ENCODE peak calls at places on chromosomes 16 and 17, in eight cellular contexts. One of them, this sample, is unnamed.
A peak's percentile ranks its signal among the peaks of the same experiment; 100 is the strongest.

GRCh38 chr17:80270836-80271235 is 10.2 kb downstream of the RNF213 start:
- DNase-seq in uterus: no peak
- DNase-seq in upper lobe of right lung: no peak
- DNase-seq in endothelial cell of umbilical vein: no peak
- DNase-seq in right atrium auricular region: no peak
- DNase-seq in naive thymus-derived CD4-positive, alpha-beta T cell: peak; percentile 52
- DNase-seq in effector memory CD4-positive, alpha-beta T cell: peak; percentile 25
- DNase-seq in adrenal gland: no peak
- DNase-seq in this sample: no peak

GRCh38 chr16:57537596-57538234 is 1.3 kb upstream of the CCDC102A start:
- DNase-seq in adrenal gland: no peak
- DNase-seq in endothelial cell of umbilical vein: no peak
- DNase-seq in uterus: no peak
- DNase-seq in upper lobe of right lung: no peak
- DNase-seq in naive thymus-derived CD4-positive, alpha-beta T cell: peak; percentile 19
- DNase-seq in effector memory CD4-positive, alpha-beta T cell: no peak
- DNase-seq in right atrium auricular region: peak; percentile 60
- DNase-seq in this sample: no peak

GRCh38 chr16:27234603-27235002 is 31.3 kb downstream of the KDM8 start:
- DNase-seq in right atrium auricular region: no peak
- DNase-seq in uterus: no peak
- DNase-seq in endothelial cell of umbilical vein: no peak
- DNase-seq in upper lobe of right lung: peak; percentile 45
- DNase-seq in adrenal gland: no peak
- DNase-seq in naive thymus-derived CD4-positive, alpha-beta T cell: peak; percentile 39
- DNase-seq in effector memory CD4-positive, alpha-beta T cell: no peak
- DNase-seq in this sample: no peak

GRCh38 chr17:16352303-16352837 is 899 bp downstream of the CENPV start:
- DNase-seq in endothelial cell of umbilical vein: peak; percentile 53
- DNase-seq in right atrium auricular region: no peak
- DNase-seq in adrenal gland: peak; percentile 49
- DNase-seq in upper lobe of right lung: peak; percentile 65
- DNase-seq in effector memory CD4-positive, alpha-beta T cell: no peak
- DNase-seq in uterus: no peak
- DNase-seq in naive thymus-derived CD4-positive, alpha-beta T cell: peak; percentile 30
- DNase-seq in this sample: no peak

GRCh38 chr17:80036715-80037477 is 454 bp downstream of the CCDC40 start:
- DNase-seq in endothelial cell of umbilical vein: peak; percentile 56
- DNase-seq in naive thymus-derived CD4-positive, alpha-beta T cell: peak; percentile 42
- DNase-seq in right atrium auricular region: no peak
- DNase-seq in adrenal gland: peak; percentile 51
- DNase-seq in uterus: no peak
- DNase-seq in effector memory CD4-positive, alpha-beta T cell: peak; percentile 18
- DNase-seq in upper lobe of right lung: peak; percentile 71
- DNase-seq in this sample: peak; percentile 4

GRCh38 chr17:49494937-49495841 is at the start of gene NGFR:
- DNase-seq in right atrium auricular region: no peak
- DNase-seq in endothelial cell of umbilical vein: peak; percentile 15
- DNase-seq in adrenal gland: no peak
- DNase-seq in effector memory CD4-positive, alpha-beta T cell: peak; percentile 36
- DNase-seq in uterus: no peak
- DNase-seq in upper lobe of right lung: no peak
- DNase-seq in naive thymus-derived CD4-positive, alpha-beta T cell: peak; percentile 62
- DNase-seq in this sample: peak; percentile 57

GRCh38 chr17:81480140-81480917 is 32.3 kb downstream of the ACTG1 start:
- DNase-seq in upper lobe of right lung: no peak
- DNase-seq in uterus: no peak
- DNase-seq in right atrium auricular region: peak; percentile 81
- DNase-seq in naive thymus-derived CD4-positive, alpha-beta T cell: no peak
- DNase-seq in effector memory CD4-positive, alpha-beta T cell: no peak
- DNase-seq in adrenal gland: peak; percentile 92
- DNase-seq in endothelial cell of umbilical vein: no peak
- DNase-seq in this sample: no peak

GRCh38 chr17:69638516-69638915 is 224.0 kb downstream of the MAP2K6 start:
- DNase-seq in endothelial cell of umbilical vein: peak; percentile 20
- DNase-seq in uterus: no peak
- DNase-seq in effector memory CD4-positive, alpha-beta T cell: no peak
- DNase-seq in naive thymus-derived CD4-positive, alpha-beta T cell: no peak
- DNase-seq in right atrium auricular region: no peak
- DNase-seq in upper lobe of right lung: no peak
- DNase-seq in adrenal gland: no peak
- DNase-seq in this sample: no peak

GRCh38 chr17:9905078-9905415 is at the start of gene RCVRN:
- DNase-seq in endothelial cell of umbilical vein: no peak
- DNase-seq in naive thymus-derived CD4-positive, alpha-beta T cell: no peak
- DNase-seq in uterus: no peak
- DNase-seq in adrenal gland: no peak
- DNase-seq in right atrium auricular region: no peak
- DNase-seq in upper lobe of right lung: no peak
- DNase-seq in effector memory CD4-positive, alpha-beta T cell: no peak
- DNase-seq in this sample: no peak

GRCh38 chr17:79905832-79906231 is 66.6 kb upstream of the CBX4 start:
- DNase-seq in right atrium auricular region: no peak
- DNase-seq in upper lobe of right lung: no peak
- DNase-seq in adrenal gland: no peak
- DNase-seq in naive thymus-derived CD4-positive, alpha-beta T cell: no peak
- DNase-seq in effector memory CD4-positive, alpha-beta T cell: no peak
- DNase-seq in endothelial cell of umbilical vein: no peak
- DNase-seq in uterus: no peak
- DNase-seq in this sample: no peak

GRCh38 chr16:56300901-56301351 is 109.6 kb downstream of the GNAO1 start:
- DNase-seq in uterus: no peak
- DNase-seq in right atrium auricular region: no peak
- DNase-seq in naive thymus-derived CD4-positive, alpha-beta T cell: no peak
- DNase-seq in upper lobe of right lung: no peak
- DNase-seq in effector memory CD4-positive, alpha-beta T cell: no peak
- DNase-seq in adrenal gland: no peak
- DNase-seq in endothelial cell of umbilical vein: no peak
- DNase-seq in this sample: no peak

GRCh38 chr17:63543822-63544420 is 6.4 kb upstream of the DCAF7 start:
- DNase-seq in right atrium auricular region: no peak
- DNase-seq in naive thymus-derived CD4-positive, alpha-beta T cell: no peak
- DNase-seq in upper lobe of right lung: peak; percentile 46
- DNase-seq in uterus: no peak
- DNase-seq in adrenal gland: no peak
- DNase-seq in effector memory CD4-positive, alpha-beta T cell: no peak
- DNase-seq in endothelial cell of umbilical vein: no peak
- DNase-seq in this sample: no peak

GRCh38 chr17:29710891-29711418 is 88.2 kb upstream of the CORO6 start:
- DNase-seq in naive thymus-derived CD4-positive, alpha-beta T cell: no peak
- DNase-seq in adrenal gland: no peak
- DNase-seq in uterus: no peak
- DNase-seq in right atrium auricular region: no peak
- DNase-seq in upper lobe of right lung: no peak
- DNase-seq in endothelial cell of umbilical vein: no peak
- DNase-seq in effector memory CD4-positive, alpha-beta T cell: no peak
- DNase-seq in this sample: no peak

GRCh38 chr16:82783933-82784566 is 157.3 kb downstream of the CDH13 start:
- DNase-seq in effector memory CD4-positive, alpha-beta T cell: no peak
- DNase-seq in endothelial cell of umbilical vein: no peak
- DNase-seq in upper lobe of right lung: no peak
- DNase-seq in adrenal gland: no peak
- DNase-seq in uterus: no peak
- DNase-seq in naive thymus-derived CD4-positive, alpha-beta T cell: no peak
- DNase-seq in right atrium auricular region: no peak
- DNase-seq in this sample: no peak

GRCh38 chr17:48995871-48996695 is 1.1 kb upstream of the IGF2BP1 start:
- DNase-seq in naive thymus-derived CD4-positive, alpha-beta T cell: peak; percentile 33
- DNase-seq in endothelial cell of umbilical vein: peak; percentile 47
- DNase-seq in upper lobe of right lung: no peak
- DNase-seq in effector memory CD4-positive, alpha-beta T cell: no peak
- DNase-seq in right atrium auricular region: peak; percentile 43
- DNase-seq in adrenal gland: no peak
- DNase-seq in uterus: no peak
- DNase-seq in this sample: no peak

GRCh38 chr17:67628580-67629013 is 89.1 kb upstream of the NOL11 start:
- DNase-seq in adrenal gland: peak; percentile 59
- DNase-seq in effector memory CD4-positive, alpha-beta T cell: no peak
- DNase-seq in naive thymus-derived CD4-positive, alpha-beta T cell: no peak
- DNase-seq in right atrium auricular region: no peak
- DNase-seq in endothelial cell of umbilical vein: no peak
- DNase-seq in upper lobe of right lung: peak; percentile 71
- DNase-seq in uterus: no peak
- DNase-seq in this sample: no peak

GRCh38 chr17:60393840-60394529 is 2.1 kb upstream of the USP32 start:
- DNase-seq in right atrium auricular region: no peak
- DNase-seq in upper lobe of right lung: no peak
- DNase-seq in adrenal gland: no peak
- DNase-seq in effector memory CD4-positive, alpha-beta T cell: no peak
- DNase-seq in endothelial cell of umbilical vein: no peak
- DNase-seq in uterus: no peak
- DNase-seq in naive thymus-derived CD4-positive, alpha-beta T cell: no peak
- DNase-seq in this sample: no peak

GRCh38 chr17:39404542-39405378 is 3.3 kb upstream of the FBXL20 start:
- DNase-seq in naive thymus-derived CD4-positive, alpha-beta T cell: no peak
- DNase-seq in right atrium auricular region: no peak
- DNase-seq in uterus: no peak
- DNase-seq in effector memory CD4-positive, alpha-beta T cell: no peak
- DNase-seq in adrenal gland: no peak
- DNase-seq in upper lobe of right lung: no peak
- DNase-seq in endothelial cell of umbilical vein: peak; percentile 24
- DNase-seq in this sample: no peak

GRCh38 chr16:17252064-17252463 is 218.7 kb downstream of the XYLT1 start:
- DNase-seq in right atrium auricular region: no peak
- DNase-seq in uterus: no peak
- DNase-seq in effector memory CD4-positive, alpha-beta T cell: no peak
- DNase-seq in naive thymus-derived CD4-positive, alpha-beta T cell: no peak
- DNase-seq in endothelial cell of umbilical vein: no peak
- DNase-seq in adrenal gland: no peak
- DNase-seq in upper lobe of right lung: no peak
- DNase-seq in this sample: no peak

GRCh38 chr16:89122322-89122831 is 28.7 kb downstream of the ACSF3 start:
- DNase-seq in endothelial cell of umbilical vein: no peak
- DNase-seq in uterus: no peak
- DNase-seq in naive thymus-derived CD4-positive, alpha-beta T cell: no peak
- DNase-seq in upper lobe of right lung: peak; percentile 81
- DNase-seq in adrenal gland: no peak
- DNase-seq in effector memory CD4-positive, alpha-beta T cell: peak; percentile 47
- DNase-seq in right atrium auricular region: no peak
- DNase-seq in this sample: peak; percentile 26

GRCh38 chr16:48904333-48904732 is 294.4 kb upstream of the N4BP1 start:
- DNase-seq in effector memory CD4-positive, alpha-beta T cell: no peak
- DNase-seq in naive thymus-derived CD4-positive, alpha-beta T cell: no peak
- DNase-seq in endothelial cell of umbilical vein: no peak
- DNase-seq in adrenal gland: no peak
- DNase-seq in upper lobe of right lung: no peak
- DNase-seq in right atrium auricular region: no peak
- DNase-seq in uterus: no peak
- DNase-seq in this sample: no peak

DNA sequence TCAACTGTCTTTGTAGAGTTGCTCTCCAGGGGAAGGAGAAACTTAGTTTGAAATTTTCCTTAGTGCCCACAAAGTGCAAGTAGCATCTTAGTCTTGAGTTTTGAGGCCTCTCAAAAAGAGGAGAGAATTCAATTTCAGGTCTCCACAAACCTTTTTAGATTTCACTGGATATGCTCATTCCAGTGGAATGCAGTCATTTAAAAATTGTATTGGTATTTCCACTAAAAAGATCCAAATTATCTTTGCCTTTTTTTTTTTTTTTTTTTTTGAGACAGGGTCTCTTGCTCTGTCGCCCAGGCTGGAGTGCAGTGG is 6.9 kb upstream of the FOXJ1 start:
- DNase-seq in adrenal gland: no peak
- DNase-seq in uterus: no peak
- DNase-seq in naive thymus-derived CD4-positive, alpha-beta T cell: no peak
- DNase-seq in upper lobe of right lung: no peak
- DNase-seq in endothelial cell of umbilical vein: no peak
- DNase-seq in effector memory CD4-positive, alpha-beta T cell: no peak
- DNase-seq in right atrium auricular region: no peak
- DNase-seq in this sample: no peak
- H3K4me1 ChIP-seq in adrenal gland: peaks cover 14% of the 10 kb centered on the region
- H3K4me1 ChIP-seq in uterus: no peaks in the 10 kb centered on the region
- H3K4me1 ChIP-seq in naive thymus-derived CD4-positive, alpha-beta T cell: peaks cover 51% of the 10 kb centered on the region
- H3K4me1 ChIP-seq in upper lobe of right lung: peaks cover 28% of the 10 kb centered on the region
- H3K4me1 ChIP-seq in endothelial cell of umbilical vein: peaks cover 15% of the 10 kb centered on the region
- H3K4me1 ChIP-seq in effector memory CD4-positive, alpha-beta T cell: peaks cover 51% of the 10 kb centered on the region
- H3K4me1 ChIP-seq in right atrium auricular region: peaks cover 16% of the 10 kb centered on the region
- H3K4me1 ChIP-seq in this sample: peaks cover 64% of the 10 kb centered on the region

GRCh38 chr17:40462343-40463121 is 19.3 kb downstream of the IGFBP4 start:
- DNase-seq in naive thymus-derived CD4-positive, alpha-beta T cell: no peak
- DNase-seq in upper lobe of right lung: no peak
- DNase-seq in adrenal gland: no peak
- DNase-seq in effector memory CD4-positive, alpha-beta T cell: no peak
- DNase-seq in uterus: no peak
- DNase-seq in right atrium auricular region: no peak
- DNase-seq in endothelial cell of umbilical vein: no peak
- DNase-seq in this sample: no peak
- H3K27ac ChIP-seq in naive thymus-derived CD4-positive, alpha-beta T cell: no peak overlapping the region
- H3K27ac ChIP-seq in upper lobe of right lung: no peak overlapping the region
- H3K27ac ChIP-seq in adrenal gland: peak overlapping the region; percentile 38
- H3K27ac ChIP-seq in effector memory CD4-positive, alpha-beta T cell: no peak overlapping the region
- H3K27ac ChIP-seq in uterus: peak overlapping the region; percentile 84
- H3K27ac ChIP-seq in right atrium auricular region: peak overlapping the region; percentile 42
- H3K27ac ChIP-seq in endothelial cell of umbilical vein: no peak overlapping the region
- H3K27ac ChIP-seq in this sample: no peak overlapping the region

GRCh38 chr16:3876160-3876559 is 4.4 kb downstream of the CREBBP start:
- DNase-seq in adrenal gland: no peak
- DNase-seq in effector memory CD4-positive, alpha-beta T cell: no peak
- DNase-seq in upper lobe of right lung: no peak
- DNase-seq in naive thymus-derived CD4-positive, alpha-beta T cell: no peak
- DNase-seq in right atrium auricular region: no peak
- DNase-seq in uterus: no peak
- DNase-seq in endothelial cell of umbilical vein: no peak
- DNase-seq in this sample: no peak

GRCh38 chr16:3876695-3877094 is 3.8 kb downstream of the CREBBP start:
- DNase-seq in adrenal gland: peak; percentile 43
- DNase-seq in endothelial cell of umbilical vein: no peak
- DNase-seq in upper lobe of right lung: no peak
- DNase-seq in right atrium auricular region: no peak
- DNase-seq in uterus: no peak
- DNase-seq in effector memory CD4-positive, alpha-beta T cell: no peak
- DNase-seq in naive thymus-derived CD4-positive, alpha-beta T cell: no peak
- DNase-seq in this sample: no peak

GRCh38 chr16:3873482-3874173 is 6.9 kb downstream of the CREBBP start:
- DNase-seq in effector memory CD4-positive, alpha-beta T cell: no peak
- DNase-seq in upper lobe of right lung: no peak
- DNase-seq in endothelial cell of umbilical vein: no peak
- DNase-seq in naive thymus-derived CD4-positive, alpha-beta T cell: no peak
- DNase-seq in right atrium auricular region: no peak
- DNase-seq in uterus: no peak
- DNase-seq in adrenal gland: no peak
- DNase-seq in this sample: no peak

GRCh38 chr16:3874242-3874641 is 6.3 kb downstream of the CREBBP start:
- DNase-seq in uterus: no peak
- DNase-seq in naive thymus-derived CD4-positive, alpha-beta T cell: no peak
- DNase-seq in adrenal gland: no peak
- DNase-seq in effector memory CD4-positive, alpha-beta T cell: no peak
- DNase-seq in endothelial cell of umbilical vein: no peak
- DNase-seq in upper lobe of right lung: no peak
- DNase-seq in right atrium auricular region: no peak
- DNase-seq in this sample: no peak

GRCh38 chr16:3874794-3875692 is 5.5 kb downstream of the CREBBP start:
- DNase-seq in uterus: no peak
- DNase-seq in upper lobe of right lung: no peak
- DNase-seq in naive thymus-derived CD4-positive, alpha-beta T cell: no peak
- DNase-seq in effector memory CD4-positive, alpha-beta T cell: no peak
- DNase-seq in adrenal gland: no peak
- DNase-seq in right atrium auricular region: no peak
- DNase-seq in endothelial cell of umbilical vein: no peak
- DNase-seq in this sample: no peak
- H3K4me1 ChIP-seq in uterus: peaks cover 42% of the 10 kb centered on the region
- H3K4me1 ChIP-seq in upper lobe of right lung: peaks cover 86% of the 10 kb centered on the region
- H3K4me1 ChIP-seq in naive thymus-derived CD4-positive, alpha-beta T cell: peaks cover 73% of the 10 kb centered on the region
- H3K4me1 ChIP-seq in effector memory CD4-positive, alpha-beta T cell: peaks cover 51% of the 10 kb centered on the region
- H3K4me1 ChIP-seq in adrenal gland: peaks cover 83% of the 10 kb centered on the region
- H3K4me1 ChIP-seq in right atrium auricular region: peaks cover 89% of the 10 kb centered on the region
- H3K4me1 ChIP-seq in endothelial cell of umbilical vein: peaks cover 24% of the 10 kb centered on the region
- H3K4me1 ChIP-seq in this sample: peaks cover 93% of the 10 kb centered on the region

GRCh38 chr16:29663829-29664132 is 734 bp downstream of the SPN start:
- DNase-seq in endothelial cell of umbilical vein: no peak
- DNase-seq in adrenal gland: no peak
- DNase-seq in right atrium auricular region: no peak
- DNase-seq in effector memory CD4-positive, alpha-beta T cell: no peak
- DNase-seq in upper lobe of right lung: no peak
- DNase-seq in uterus: no peak
- DNase-seq in naive thymus-derived CD4-positive, alpha-beta T cell: no peak
- DNase-seq in this sample: no peak
- H3K27ac ChIP-seq in endothelial cell of umbilical vein: no peak overlapping the region
- H3K27ac ChIP-seq in adrenal gland: no peak overlapping the region
- H3K27ac ChIP-seq in right atrium auricular region: no peak overlapping the region
- H3K27ac ChIP-seq in effector memory CD4-positive, alpha-beta T cell: peak overlapping the region; percentile 88
- H3K27ac ChIP-seq in upper lobe of right lung: peak overlapping the region; percentile 66
- H3K27ac ChIP-seq in uterus: no peak overlapping the region
- H3K27ac ChIP-seq in naive thymus-derived CD4-positive, alpha-beta T cell: peak overlapping the region; percentile 94
- H3K27ac ChIP-seq in this sample: peak overlapping the region; percentile 77